ENCODE peak calls at places on chromosomes 13 and 19, in nine cellular contexts. Y is PC-3, U is brain microvascular endothelial cell, Q is ovary, C is heart right ventricle, S is breast epithelium, J is ascending aorta, F is heart left ventricle, W is AG04450. V is an unnamed sample. For H3K27me3, the result is how much of the 10 kb centered on the place peaks cover.

GRCh38 chr19:49064768-49065611 is at the start of gene NTF4:
- DNase-seq in U (no peak), Y (peak), J (no peak), Q (peak), F (no peak), S (no peak), C (no peak), W (no peak), V (peak)

GRCh38 chr19:6041071-6041470 is 63.1 kb upstream of the RANBP3 start:
- DNase-seq in S (peak), W (no peak), Y (no peak), C (no peak), J (no peak), U (no peak), F (no peak), Q (no peak), V (no peak)

GRCh38 chr13:109744512-109745051 is 41.8 kb downstream of the IRS2 start:
- DNase-seq in U (peak), F (peak), J (no peak), S (no peak), Q (peak), W (peak), Y (peak), C (no peak), V (peak)

GRCh38 chr13:110540871-110541525 is 20.5 kb downstream of the RAB20 start:
- DNase-seq in S (no peak), C (no peak), J (peak), Q (no peak), W (no peak), Y (no peak), U (no peak), F (no peak), V (peak)

GRCh38 chr19:4914736-4915501 is 5.6 kb downstream of the UHRF1 start:
- DNase-seq in C (no peak), Q (no peak), W (peak), U (peak), S (no peak), J (no peak), Y (peak), F (no peak), V (no peak)

GRCh38 chr19:4014541-4015491 is 7.3 kb downstream of the PIAS4 start:
- DNase-seq in S (peak), W (no peak), U (no peak), C (peak), F (peak), Q (peak), Y (no peak), J (no peak), V (no peak)

GRCh38 chr19:35468637-35469036 is 20.6 kb downstream of the FFAR2 start:
- DNase-seq in J (no peak), C (peak), W (no peak), Q (peak), S (no peak), U (peak), F (peak), Y (peak), V (peak)

GRCh38 chr13:60431108-60431700 is 34.2 kb downstream of the TDRD3 start:
- DNase-seq in J (no peak), C (no peak), S (no peak), F (no peak), Y (peak), Q (no peak), U (peak), W (peak), V (peak)

GRCh38 chr13:85170372-85170771 is 628.8 kb downstream of the SLITRK6 start:
- DNase-seq in W (no peak), Y (no peak), C (no peak), J (no peak), Q (no peak), F (no peak), U (no peak), S (no peak), V (no peak)

GRCh38 chr19:5951338-5951861 is 26.5 kb downstream of the RANBP3 start:
- DNase-seq in Y (no peak), S (no peak), J (no peak), U (no peak), C (no peak), Q (no peak), W (no peak), F (peak), V (no peak)

GRCh38 chr19:18173572-18174294 is at the start of gene IFI30:
- DNase-seq in U (no peak), F (peak), Q (peak), W (no peak), C (peak), J (peak), S (peak), Y (peak), V (peak)

GRCh38 chr13:49927755-49928154 is 8.4 kb downstream of the SPRYD7 start:
- DNase-seq in J (no peak), Y (no peak), W (no peak), U (peak), S (no peak), Q (no peak), C (no peak), F (no peak), V (peak)

GRCh38 chr13:79966502-79966901 is 374.4 kb downstream of the SPRY2 start:
- DNase-seq in J (no peak), U (no peak), Q (no peak), Y (peak), C (no peak), S (no peak), W (no peak), F (no peak), V (no peak)

GRCh38 chr13:72166102-72166660 is 299.2 kb upstream of the DACH1 start:
- DNase-seq in Y (peak), J (no peak), Q (no peak), F (no peak), W (no peak), C (no peak), U (no peak), S (no peak), V (no peak)
- H3K27me3 ChIP-seq in Y (under half), J (under half), Q (under half), F (under half), W (under half), C (under half), U (under half), S (under half), V (under half)

GRCh38 chr19:10432736-10433130 is 12.4 kb downstream of the PDE4A start:
- DNase-seq in F (no peak), Y (no peak), J (no peak), Q (no peak), U (no peak), S (no peak), W (no peak), C (peak), V (no peak)
- H3K4me3 ChIP-seq in F (peak), Y (peak), J (peak), Q (no peak), U (peak), S (no peak), W (peak), C (peak), V (no peak)

DNA sequence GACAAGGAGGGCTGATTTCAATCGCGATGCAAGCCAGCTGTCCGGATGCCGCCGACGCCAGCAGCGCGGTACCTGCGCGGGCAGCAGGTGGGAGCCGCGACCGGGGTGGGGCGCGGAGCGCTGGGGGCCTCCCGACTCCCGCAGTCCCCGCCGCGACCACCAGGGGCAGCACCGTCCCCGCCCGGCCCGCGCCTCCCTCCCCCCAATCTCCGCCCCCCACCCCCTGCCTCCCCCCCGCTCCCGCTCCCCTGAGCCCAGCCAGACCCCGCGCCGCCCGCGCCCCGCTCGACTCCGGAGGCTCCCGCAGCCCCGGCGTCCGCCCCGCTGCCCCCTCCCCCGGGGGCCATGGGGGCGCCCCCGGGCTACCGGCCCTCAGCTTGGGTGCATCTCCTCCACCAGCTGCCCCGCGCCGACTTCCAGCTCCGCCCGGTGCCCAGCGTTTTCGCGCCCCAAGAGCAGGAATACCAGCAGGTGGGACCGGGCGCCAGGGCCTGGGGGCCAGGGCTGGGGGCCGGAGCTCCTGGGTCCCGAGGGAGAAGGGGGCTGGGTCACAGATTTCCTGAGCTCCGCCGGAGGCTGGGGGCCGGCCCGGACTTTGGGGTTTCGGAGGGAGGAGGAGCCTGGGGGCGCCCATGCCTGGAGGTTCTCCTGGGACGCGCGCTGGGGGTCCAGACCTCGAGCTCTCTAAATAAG is at the start of gene TTYH1:
- DNase-seq in F (no peak), Q (no peak), C (no peak), U (no peak), W (no peak), J (no peak), S (no peak), Y (no peak), V (no peak)
- TF ChIP-seq CTCF in F (peak), Q (no peak), C (peak), U (peak), W (no peak), J (no peak), S (no peak), Y (no peak), V (peak)

DNA sequence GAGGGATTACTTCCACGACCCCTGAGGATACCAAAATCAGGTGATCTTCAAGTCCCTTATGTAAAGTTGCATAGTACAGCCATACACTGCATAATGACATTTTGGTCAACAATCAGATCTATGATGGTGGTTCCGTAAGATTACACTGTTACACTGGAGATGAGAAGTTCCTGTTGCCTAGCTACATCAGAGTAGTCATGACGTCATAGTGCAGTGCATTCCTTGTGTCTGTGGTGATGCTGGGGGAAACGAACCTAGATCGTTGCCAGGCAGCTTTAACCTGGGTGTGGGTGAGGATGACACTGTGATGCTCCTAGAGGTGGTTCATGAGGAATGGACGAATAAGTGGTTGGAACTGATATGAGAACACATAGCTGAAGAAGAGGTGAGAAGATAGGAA is 9.1 kb downstream of the ZNF610 start:
- DNase-seq in U (no peak), W (no peak), Y (no peak), J (no peak), C (no peak), S (no peak), Q (no peak), F (no peak), V (no peak)
- H3K27me3 ChIP-seq in U (under half), W (under half), Y (under half), J (under half), C (under half), S (under half), Q (under half), F (under half), V (under half)

V was measured in cardiac muscle cell.